ENCODE peak calls at places on chromosomes 4 and X, in nine cellular contexts. Y is A549, F is left ventricle myocardium inferior, W is AG10803, N is AG09309, G is brain microvascular endothelial cell, E is PC-3, I is neural progenitor cell, Q is heart right ventricle. P is an unnamed sample.

GRCh38 chrX:40530471-40530870 is 50.3 kb upstream of the ATP6AP2 start:
- DNase-seq in Y (no peak), F (no peak), W (no peak), N (no peak), G (no peak), E (no peak), I (no peak), Q (no peak), P (no peak)

GRCh38 chr4:152565338-152565737 is 29.4 kb upstream of the FBXW7 start:
- DNase-seq in Y (no peak), F (no peak), W (no peak), N (no peak), G (no peak), E (no peak), I (no peak), Q (no peak), P (peak; percentile 16)

GRCh38 chr4:123564758-123565346 is 168.3 kb downstream of the SPRY1 start:
- DNase-seq in Y (peak; percentile 74), F (no peak), W (peak; percentile 69), N (peak; percentile 24), G (peak; percentile 63), E (peak; percentile 78), I (peak; percentile 75), Q (no peak), P (peak; percentile 54)

GRCh38 chr4:183407128-183407585 is 37.3 kb upstream of the CDKN2AIP start:
- DNase-seq in Y (peak; percentile 40), F (peak; percentile 83), W (peak; percentile 61), N (no peak), G (peak; percentile 67), E (peak; percentile 71), I (peak; percentile 93), Q (peak; percentile 90), P (peak; percentile 82)

GRCh38 chr4:21885770-21886169 is 62.8 kb downstream of the KCNIP4 start:
- DNase-seq in Y (no peak), F (no peak), W (no peak), N (no peak), G (peak; percentile 47), E (no peak), I (no peak), Q (no peak), P (no peak)

GRCh38 chr4:47510506-47511143 is 25.6 kb downstream of the ATP10D start:
- DNase-seq in Y (no peak), F (no peak), W (peak; percentile 55), N (no peak), G (no peak), E (peak; percentile 14), I (no peak), Q (no peak), P (no peak)

GRCh38 chrX:71997320-71997719 is 86.7 kb downstream of the NHSL2 start:
- DNase-seq in Y (no peak), F (no peak), W (peak; percentile 17), N (no peak), G (no peak), E (no peak), I (no peak), Q (no peak), P (no peak)

GRCh38 chr4:6658635-6659075 is 18.2 kb downstream of the MRFAP1 start:
- DNase-seq in Y (no peak), F (peak; percentile 53), W (peak; percentile 58), N (no peak), G (peak; percentile 4), E (no peak), I (peak; percentile 53), Q (peak; percentile 59), P (peak; percentile 23)

GRCh38 chr4:184357164-184357563 is 117.2 kb downstream of the IRF2 start:
- DNase-seq in Y (no peak), F (no peak), W (no peak), N (no peak), G (no peak), E (peak; percentile 17), I (no peak), Q (no peak), P (no peak)

GRCh38 chr4:90951037-90951436 is 823.8 kb downstream of the CCSER1 start:
- DNase-seq in Y (peak; percentile 25), F (no peak), W (no peak), N (no peak), G (peak; percentile 45), E (peak; percentile 92), I (no peak), Q (no peak), P (peak; percentile 60)

GRCh38 chrX:18353931-18354368 is 538 bp downstream of the SCML2 start:
- DNase-seq in Y (peak; percentile 24), F (no peak), W (peak; percentile 0), N (no peak), G (no peak), E (peak; percentile 23), I (peak; percentile 70), Q (peak; percentile 8), P (no peak)

GRCh38 chr4:86818845-86819244 is 30.3 kb downstream of the SLC10A6 start:
- DNase-seq in Y (no peak), F (no peak), W (no peak), N (no peak), G (no peak), E (no peak), I (no peak), Q (no peak), P (no peak)

GRCh38 chr4:152419809-152420208 is 116.1 kb downstream of the FBXW7 start:
- DNase-seq in Y (no peak), F (no peak), W (no peak), N (no peak), G (no peak), E (no peak), I (no peak), Q (no peak), P (no peak)

GRCh38 chrX:130878350-130879341 is 24.4 kb downstream of the ENOX2 start:
- DNase-seq in Y (no peak), F (no peak), W (peak; percentile 92), N (peak; percentile 75), G (peak; percentile 56), E (peak; percentile 96), I (no peak), Q (no peak), P (peak; percentile 69)

GRCh38 chr4:80183196-80184052 is 13.9 kb upstream of the PRDM8 start:
- DNase-seq in Y (no peak), F (peak; percentile 41), W (no peak), N (no peak), G (no peak), E (no peak), I (peak; percentile 33), Q (no peak), P (no peak)

GRCh38 chr4:54879576-54879975 is 221.8 kb downstream of the KIT start:
- DNase-seq in Y (no peak), F (no peak), W (peak; percentile 54), N (no peak), G (peak; percentile 97), E (peak; percentile 13), I (no peak), Q (no peak), P (no peak)

GRCh38 chr4:41748788-41749445 is 392 bp upstream of the PHOX2B start:
- DNase-seq in Y (no peak), F (no peak), W (no peak), N (no peak), G (no peak), E (no peak), I (peak; percentile 86), Q (no peak), P (no peak)

GRCh38 chrX:105120460-105120859 is 100.0 kb downstream of the TEX13A start:
- DNase-seq in Y (no peak), F (no peak), W (no peak), N (no peak), G (no peak), E (no peak), I (no peak), Q (no peak), P (no peak)
- TF ChIP-seq CTCF in Y (no peak), F (no peak), W (no peak), N (no peak), G (no peak), E (no peak), I (no peak), Q (no peak), P (no peak)

DNA sequence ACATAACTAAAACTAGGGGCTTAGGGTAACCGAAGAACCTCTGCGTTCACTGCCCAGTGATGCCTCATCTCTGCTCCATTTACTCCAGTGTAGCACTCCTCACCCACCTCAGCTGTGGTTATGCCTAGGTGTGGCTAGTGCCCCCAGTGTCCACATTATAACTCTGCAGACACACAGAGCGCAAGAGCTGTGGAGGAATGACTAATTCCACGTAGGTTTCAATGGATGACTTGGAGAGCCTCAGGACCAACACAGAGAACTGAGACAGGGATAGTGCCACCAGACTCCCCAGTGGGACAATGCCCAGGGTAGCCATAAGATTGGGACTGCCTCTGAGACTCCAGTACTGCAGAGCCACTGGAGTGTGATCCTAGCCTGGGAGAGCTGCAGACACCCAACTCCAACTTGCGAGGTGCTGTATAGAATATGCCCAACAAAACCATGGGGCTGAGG is 542.4 kb upstream of the DIPK2B start:
- DNase-seq in Y (peak; percentile 19), F (no peak), W (peak; percentile 72), N (no peak), G (peak; percentile 46), E (peak; percentile 81), I (no peak), Q (no peak), P (no peak)
- TF ChIP-seq CTCF in Y (no peak), F (no peak), W (peak; percentile 41), N (peak; percentile 44), G (peak; percentile 68), E (peak; percentile 59), I (no peak), Q (no peak), P (no peak)

DNA sequence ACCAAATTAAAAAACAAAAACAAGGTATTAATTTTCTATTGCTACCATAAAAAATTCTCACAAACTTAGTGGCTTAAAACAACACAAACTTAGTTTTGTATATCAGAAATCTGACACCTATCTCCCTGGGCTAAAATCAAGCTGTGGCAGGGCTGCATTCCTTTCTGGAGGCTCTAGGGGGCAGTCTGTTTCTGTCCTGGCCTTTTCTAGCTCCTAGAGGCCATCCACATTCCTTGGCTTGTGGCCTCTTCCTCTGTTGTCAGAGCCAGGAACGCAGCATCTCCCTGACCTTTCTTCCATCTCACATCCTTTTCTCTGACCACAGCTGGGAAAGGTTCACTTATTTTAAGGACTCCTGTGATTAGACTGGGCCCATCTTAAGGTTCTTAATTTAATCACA is 38.9 kb upstream of the TLR2 start:
- DNase-seq in Y (no peak), F (no peak), W (no peak), N (no peak), G (no peak), E (no peak), I (no peak), Q (no peak), P (no peak)
- TF ChIP-seq CTCF in Y (no peak), F (no peak), W (peak; percentile 15), N (peak; percentile 30), G (peak; percentile 57), E (peak; percentile 52), I (peak; percentile 31), Q (no peak), P (no peak)

DNA sequence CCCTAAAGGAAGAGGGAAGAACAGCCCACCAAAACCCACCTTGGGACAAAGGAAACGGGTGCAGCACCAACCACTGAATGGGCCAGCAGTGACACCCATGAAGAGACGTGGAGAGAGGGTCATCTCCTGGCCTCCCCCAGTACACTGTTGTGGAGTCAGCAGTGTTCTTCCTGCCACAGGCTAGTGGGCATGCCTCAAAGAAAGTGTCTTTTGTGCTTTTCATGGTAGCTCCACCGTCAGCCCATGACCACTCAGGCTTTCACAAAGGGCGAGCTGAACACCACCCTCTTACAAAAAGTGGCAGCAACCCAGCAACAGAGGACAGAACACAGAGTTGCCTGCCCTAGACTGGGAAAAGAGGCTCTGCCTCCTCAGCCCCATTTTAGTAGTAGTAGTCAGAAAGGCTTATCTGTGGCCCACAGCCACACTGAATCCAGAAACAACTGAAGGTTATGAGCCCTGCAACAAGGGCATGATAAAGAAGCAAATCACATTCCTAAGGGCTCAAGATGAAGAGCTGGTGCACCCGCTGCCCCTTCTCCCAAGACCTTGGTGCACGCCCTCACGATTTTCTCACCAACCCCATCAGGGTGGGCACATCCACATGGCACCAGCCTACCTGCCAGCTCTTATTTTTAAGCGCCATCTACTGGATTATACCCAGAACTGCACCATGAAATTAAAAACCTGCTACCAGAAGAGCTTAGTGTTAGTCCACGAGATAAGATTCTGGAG is 53.1 kb downstream of the RAB28 start:
- DNase-seq in Y (no peak), F (no peak), W (no peak), N (no peak), G (no peak), E (peak; percentile 8), I (no peak), Q (no peak), P (no peak)
- TF ChIP-seq CTCF in Y (no peak), F (peak; percentile 24), W (peak; percentile 14), N (peak; percentile 18), G (peak; percentile 40), E (peak; percentile 59), I (peak; percentile 50), Q (no peak), P (no peak)